ENCODE peak calls at places on chromosomes 12 and 14, in six cellular contexts. One of them, this sample, is unnamed.

GRCh38 chr14:58944226-58944769 is 244.2 kb upstream of the DAAM1 start:
- DNase-seq in stomach: no peak
- DNase-seq in lower leg skin: no peak
- DNase-seq in NB4: no peak
- DNase-seq in IMR-90: no peak
- DNase-seq in body of pancreas: peak
- DNase-seq in this sample: no peak

GRCh38 chr14:50658203-50658602 is 9.9 kb downstream of the SAV1 start:
- DNase-seq in stomach: peak
- DNase-seq in lower leg skin: no peak
- DNase-seq in NB4: no peak
- DNase-seq in IMR-90: peak
- DNase-seq in body of pancreas: peak
- DNase-seq in this sample: no peak

GRCh38 chr14:50821471-50822464 is 9.2 kb downstream of the NIN start:
- DNase-seq in stomach: peak
- DNase-seq in lower leg skin: peak
- DNase-seq in NB4: peak
- DNase-seq in IMR-90: no peak
- DNase-seq in body of pancreas: no peak
- DNase-seq in this sample: peak

GRCh38 chr12:116735951-116736599 is 1.8 kb downstream of the SPRING1 start:
- DNase-seq in stomach: peak
- DNase-seq in lower leg skin: no peak
- DNase-seq in NB4: peak
- DNase-seq in IMR-90: no peak
- DNase-seq in body of pancreas: peak
- DNase-seq in this sample: peak

GRCh38 chr14:35897616-35898111 is 71.5 kb downstream of the BRMS1L start:
- DNase-seq in stomach: no peak
- DNase-seq in lower leg skin: no peak
- DNase-seq in NB4: no peak
- DNase-seq in IMR-90: no peak
- DNase-seq in body of pancreas: no peak
- DNase-seq in this sample: no peak

GRCh38 chr12:75641031-75641780 is 129.8 kb upstream of the KRR1 start:
- DNase-seq in stomach: no peak
- DNase-seq in lower leg skin: no peak
- DNase-seq in NB4: peak
- DNase-seq in IMR-90: peak
- DNase-seq in body of pancreas: no peak
- DNase-seq in this sample: no peak

GRCh38 chr12:102618197-102618897 is 138.0 kb upstream of the IGF1 start:
- DNase-seq in stomach: no peak
- DNase-seq in lower leg skin: no peak
- DNase-seq in NB4: no peak
- DNase-seq in IMR-90: no peak
- DNase-seq in body of pancreas: peak
- DNase-seq in this sample: no peak

GRCh38 chr12:115163710-115164109 is 479.7 kb upstream of the TBX3 start:
- DNase-seq in stomach: no peak
- DNase-seq in lower leg skin: no peak
- DNase-seq in NB4: no peak
- DNase-seq in IMR-90: no peak
- DNase-seq in body of pancreas: no peak
- DNase-seq in this sample: no peak

GRCh38 chr12:59030415-59030814 is 110.1 kb upstream of the LRIG3 start:
- DNase-seq in stomach: peak
- DNase-seq in lower leg skin: no peak
- DNase-seq in NB4: no peak
- DNase-seq in IMR-90: no peak
- DNase-seq in body of pancreas: peak
- DNase-seq in this sample: no peak

GRCh38 chr12:117051380-117051779 is 47.8 kb downstream of the TESC start:
- DNase-seq in stomach: no peak
- DNase-seq in lower leg skin: no peak
- DNase-seq in NB4: no peak
- DNase-seq in IMR-90: no peak
- DNase-seq in body of pancreas: no peak
- DNase-seq in this sample: no peak

DNA sequence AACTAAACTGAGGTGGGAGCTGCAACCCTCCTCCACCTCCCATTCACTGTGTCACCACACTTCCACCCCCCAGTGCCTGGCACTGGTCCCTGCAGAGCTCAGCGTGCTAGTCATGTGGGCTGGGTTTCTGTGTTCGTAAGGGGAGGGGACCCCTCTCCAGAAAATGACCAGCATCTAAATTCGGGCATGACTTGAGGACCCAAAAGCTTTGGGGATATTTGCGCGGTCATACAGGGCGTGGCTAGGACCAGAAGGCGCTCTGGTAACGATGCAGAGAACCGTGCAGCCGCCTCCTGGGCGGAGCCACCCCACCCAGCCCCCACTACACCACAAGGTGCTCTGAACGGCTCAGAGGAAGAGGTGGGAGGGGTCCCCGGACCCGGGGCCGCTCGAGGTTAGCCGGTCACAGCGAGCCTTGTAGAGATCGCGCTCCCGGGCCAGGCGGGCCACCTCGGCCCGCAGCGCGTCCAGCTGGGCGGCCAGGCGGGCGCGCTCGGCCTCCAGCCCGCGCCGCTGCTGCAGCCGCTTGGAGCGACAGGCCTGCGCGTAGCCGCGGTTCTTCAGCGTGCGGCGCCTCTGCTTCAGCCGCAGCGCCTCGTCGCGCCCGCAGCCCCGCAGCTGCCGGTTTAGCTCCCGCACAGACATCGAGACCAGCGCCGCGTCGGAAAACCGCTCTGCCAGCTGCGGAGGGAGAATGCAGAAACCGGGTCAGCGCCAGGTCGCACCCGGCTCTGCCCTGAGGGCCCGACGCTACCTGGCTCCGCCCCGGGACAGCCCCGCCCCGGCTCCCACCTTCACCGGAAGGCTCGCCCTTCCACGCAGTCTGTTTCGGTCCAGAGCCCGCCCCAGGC is 9.8 kb downstream of the CPNE6 start:
- DNase-seq in stomach: peak
- DNase-seq in lower leg skin: no peak
- DNase-seq in NB4: peak
- DNase-seq in IMR-90: no peak
- DNase-seq in body of pancreas: peak
- DNase-seq in this sample: peak
- TF ChIP-seq POLR2A in stomach: no peak
- TF ChIP-seq POLR2A in lower leg skin: no peak
- TF ChIP-seq POLR2A in NB4: no peak
- TF ChIP-seq POLR2A in IMR-90: no peak
- TF ChIP-seq POLR2A in body of pancreas: peak
- TF ChIP-seq POLR2A in this sample: peak

GRCh38 chr14:44966601-44967336 is 4.8 kb downstream of the TOGARAM1 start:
- DNase-seq in stomach: no peak
- DNase-seq in lower leg skin: no peak
- DNase-seq in NB4: no peak
- DNase-seq in IMR-90: no peak
- DNase-seq in body of pancreas: no peak
- DNase-seq in this sample: no peak
- H3K4me3 ChIP-seq in stomach: peak
- H3K4me3 ChIP-seq in lower leg skin: no peak
- H3K4me3 ChIP-seq in NB4: peak
- H3K4me3 ChIP-seq in IMR-90: peak
- H3K4me3 ChIP-seq in body of pancreas: no peak
- H3K4me3 ChIP-seq in this sample: no peak

DNA sequence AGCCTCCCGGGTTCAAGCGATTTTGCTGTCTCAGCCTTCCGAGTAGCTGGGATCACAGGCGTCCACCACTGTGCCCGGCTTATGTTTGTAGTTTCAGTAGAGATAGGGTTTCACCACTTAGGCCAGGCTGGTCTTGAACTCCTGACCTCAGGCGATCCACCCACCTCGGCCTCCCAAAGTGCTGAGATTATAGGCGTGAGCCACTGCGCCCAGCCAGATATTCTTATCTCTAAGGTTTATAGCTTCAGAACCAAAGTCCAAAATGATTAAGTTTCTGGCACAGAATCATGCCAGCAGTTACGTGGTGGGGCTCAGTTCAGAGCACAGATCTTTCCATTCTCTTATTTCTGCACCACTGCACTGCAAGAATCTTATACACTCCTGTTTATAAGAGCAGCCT is 129.7 kb downstream of the LMNTD1 start:
- DNase-seq in stomach: peak
- DNase-seq in lower leg skin: no peak
- DNase-seq in NB4: no peak
- DNase-seq in IMR-90: no peak
- DNase-seq in body of pancreas: peak
- DNase-seq in this sample: no peak
- TF ChIP-seq POLR2A in stomach: no peak
- TF ChIP-seq POLR2A in lower leg skin: no peak
- TF ChIP-seq POLR2A in NB4: no peak
- TF ChIP-seq POLR2A in IMR-90: no peak
- TF ChIP-seq POLR2A in body of pancreas: no peak
- TF ChIP-seq POLR2A in this sample: no peak

DNA sequence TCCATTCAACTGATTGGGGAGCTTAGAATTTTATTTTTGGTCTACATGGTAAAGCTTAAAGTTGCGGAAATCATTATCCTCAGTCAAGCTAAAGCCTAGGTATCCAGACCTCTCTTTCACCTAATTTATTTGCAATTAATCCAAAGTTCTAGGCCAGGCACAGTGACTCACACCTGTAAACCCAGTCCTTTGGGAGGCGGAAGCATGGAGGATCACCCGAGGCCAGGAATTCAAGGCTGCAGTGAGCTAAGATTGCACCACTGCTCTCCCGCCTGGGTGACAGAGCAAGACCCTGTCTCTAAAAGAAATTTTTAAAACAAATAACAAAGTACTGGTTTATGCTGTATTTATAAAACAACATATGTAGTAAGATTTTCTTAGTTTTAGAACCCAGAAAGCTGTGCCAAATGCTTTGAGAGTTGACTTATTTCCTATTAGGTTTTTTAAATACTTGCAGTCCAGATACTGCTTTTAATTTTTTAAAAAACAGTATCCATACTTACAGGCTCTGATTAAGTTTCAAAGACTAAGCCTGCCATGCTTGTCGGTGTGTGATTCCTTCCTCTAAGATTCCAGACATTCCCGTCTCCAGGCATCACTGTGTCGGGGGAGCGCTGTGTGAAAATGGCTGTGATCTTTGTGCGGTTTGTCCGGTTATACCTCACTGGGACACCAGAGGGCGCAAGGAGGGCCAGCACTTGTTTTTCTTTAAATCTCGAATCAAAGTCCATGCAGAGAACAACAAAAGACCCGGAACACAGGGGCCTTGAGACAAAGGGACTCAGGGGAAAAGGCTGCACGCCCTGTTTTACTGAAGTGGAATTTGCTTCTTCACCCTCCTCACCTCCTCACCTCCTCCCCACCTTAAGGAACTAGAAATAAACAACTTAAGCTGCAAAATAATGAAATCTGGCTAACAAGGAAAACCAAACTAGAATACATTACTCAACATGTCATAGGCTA is 24.6 kb upstream of the TMPO start:
- DNase-seq in stomach: peak
- DNase-seq in lower leg skin: peak
- DNase-seq in NB4: peak
- DNase-seq in IMR-90: peak
- DNase-seq in body of pancreas: peak
- DNase-seq in this sample: peak
- H3K4me3 ChIP-seq in stomach: no peak
- H3K4me3 ChIP-seq in lower leg skin: no peak
- H3K4me3 ChIP-seq in NB4: no peak
- H3K4me3 ChIP-seq in IMR-90: no peak
- H3K4me3 ChIP-seq in body of pancreas: no peak
- H3K4me3 ChIP-seq in this sample: no peak

GRCh38 chr14:103123634-103124500 is 606 bp downstream of the TNFAIP2 start:
- DNase-seq in stomach: peak
- DNase-seq in lower leg skin: peak
- DNase-seq in NB4: peak
- DNase-seq in IMR-90: no peak
- DNase-seq in body of pancreas: peak
- DNase-seq in this sample: peak

GRCh38 chr14:103121846-103122577 is 1.2 kb upstream of the TNFAIP2 start:
- DNase-seq in stomach: peak
- DNase-seq in lower leg skin: peak
- DNase-seq in NB4: peak
- DNase-seq in IMR-90: peak
- DNase-seq in body of pancreas: peak
- DNase-seq in this sample: peak

GRCh38 chr14:103124501-103125001 is 1.3 kb downstream of the TNFAIP2 start:
- DNase-seq in stomach: no peak
- DNase-seq in lower leg skin: no peak
- DNase-seq in NB4: no peak
- DNase-seq in IMR-90: no peak
- DNase-seq in body of pancreas: peak
- DNase-seq in this sample: peak

GRCh38 chr14:103122578-103123127 is 608 bp upstream of the TNFAIP2 start:
- DNase-seq in stomach: no peak
- DNase-seq in lower leg skin: no peak
- DNase-seq in NB4: peak
- DNase-seq in IMR-90: no peak
- DNase-seq in body of pancreas: peak
- DNase-seq in this sample: peak

GRCh38 chr14:103123128-103123633 is at the start of gene TNFAIP2:
- DNase-seq in stomach: no peak
- DNase-seq in lower leg skin: peak
- DNase-seq in NB4: peak
- DNase-seq in IMR-90: no peak
- DNase-seq in body of pancreas: peak
- DNase-seq in this sample: peak
- TF ChIP-seq POLR2A in stomach: no peak
- TF ChIP-seq POLR2A in lower leg skin: no peak
- TF ChIP-seq POLR2A in NB4: no peak
- TF ChIP-seq POLR2A in IMR-90: no peak
- TF ChIP-seq POLR2A in body of pancreas: peak
- TF ChIP-seq POLR2A in this sample: peak

GRCh38 chr12:98369601-98370000 is 145.8 kb upstream of the TMPO start:
- DNase-seq in stomach: no peak
- DNase-seq in lower leg skin: no peak
- DNase-seq in NB4: no peak
- DNase-seq in IMR-90: no peak
- DNase-seq in body of pancreas: no peak
- DNase-seq in this sample: no peak

GRCh38 chr12:98373019-98373554 is 142.3 kb upstream of the TMPO start:
- DNase-seq in stomach: no peak
- DNase-seq in lower leg skin: no peak
- DNase-seq in NB4: peak
- DNase-seq in IMR-90: peak
- DNase-seq in body of pancreas: no peak
- DNase-seq in this sample: no peak

GRCh38 chr12:98372340-98373018 is 142.9 kb upstream of the TMPO start:
- DNase-seq in stomach: no peak
- DNase-seq in lower leg skin: no peak
- DNase-seq in NB4: no peak
- DNase-seq in IMR-90: no peak
- DNase-seq in body of pancreas: no peak
- DNase-seq in this sample: no peak

GRCh38 chr12:98371419-98371818 is 144.0 kb upstream of the TMPO start:
- DNase-seq in stomach: no peak
- DNase-seq in lower leg skin: no peak
- DNase-seq in NB4: no peak
- DNase-seq in IMR-90: no peak
- DNase-seq in body of pancreas: no peak
- DNase-seq in this sample: no peak

GRCh38 chr12:98370976-98371375 is 144.4 kb upstream of the TMPO start:
- DNase-seq in stomach: no peak
- DNase-seq in lower leg skin: no peak
- DNase-seq in NB4: no peak
- DNase-seq in IMR-90: no peak
- DNase-seq in body of pancreas: no peak
- DNase-seq in this sample: no peak
- H3K4me3 ChIP-seq in stomach: no peak
- H3K4me3 ChIP-seq in lower leg skin: no peak
- H3K4me3 ChIP-seq in NB4: no peak
- H3K4me3 ChIP-seq in IMR-90: no peak
- H3K4me3 ChIP-seq in body of pancreas: no peak
- H3K4me3 ChIP-seq in this sample: no peak

GRCh38 chr14:95547626-95548327 is 12.9 kb downstream of the GLRX5 start:
- DNase-seq in stomach: no peak
- DNase-seq in lower leg skin: peak
- DNase-seq in NB4: no peak
- DNase-seq in IMR-90: peak
- DNase-seq in body of pancreas: no peak
- DNase-seq in this sample: no peak
- TF ChIP-seq POLR2A in stomach: no peak
- TF ChIP-seq POLR2A in lower leg skin: no peak
- TF ChIP-seq POLR2A in NB4: no peak
- TF ChIP-seq POLR2A in IMR-90: no peak
- TF ChIP-seq POLR2A in body of pancreas: no peak
- TF ChIP-seq POLR2A in this sample: no peak